ENCODE peak calls at places on chromosomes 4 and X, in eight cellular contexts. E, X, I, S, G, H, W and O are unnamed samples. For H3K9me3, the result is how much of the 10 kb centered on the place peaks cover.

GRCh38 chr4:17558941-17559708 is 17.9 kb upstream of the LAP3 start:
- DNase-seq in E (no peak), X (no peak), I (no peak), S (no peak), G (no peak), H (no peak), W (no peak), O (no peak)

GRCh38 chr4:87078987-87079469 is 141.4 kb downstream of the KLHL8 start:
- DNase-seq in E (no peak), X (no peak), I (no peak), S (no peak), G (no peak), H (peak), W (no peak), O (no peak)

GRCh38 chr4:94924566-94924965 is 166.8 kb downstream of the BMPR1B start:
- DNase-seq in E (no peak), X (no peak), I (peak), S (no peak), G (no peak), H (no peak), W (no peak), O (no peak)

GRCh38 chr4:152278505-152279301 is 257.2 kb downstream of the FBXW7 start:
- DNase-seq in E (peak), X (peak), I (no peak), S (no peak), G (no peak), H (no peak), W (no peak), O (no peak)

GRCh38 chr4:38424171-38424871 is 239.7 kb upstream of the KLF3 start:
- DNase-seq in E (no peak), X (peak), I (no peak), S (no peak), G (no peak), H (no peak), W (peak), O (peak)

GRCh38 chr4:119313237-119313636 is 8.7 kb downstream of the FABP2 start:
- DNase-seq in E (no peak), X (no peak), I (no peak), S (no peak), G (no peak), H (no peak), W (no peak), O (no peak)

GRCh38 chrX:2548731-2549423 is 48.1 kb upstream of the DHRSX start:
- DNase-seq in E (no peak), X (no peak), I (no peak), S (no peak), G (no peak), H (no peak), W (no peak), O (no peak)

GRCh38 chr4:53651142-53651720 is 59.9 kb upstream of the LNX1 start:
- DNase-seq in E (no peak), X (peak), I (no peak), S (no peak), G (no peak), H (no peak), W (peak), O (no peak)

GRCh38 chr4:42397256-42397634 is at the start of gene SHISA3:
- DNase-seq in E (no peak), X (no peak), I (peak), S (no peak), G (no peak), H (peak), W (peak), O (peak)

GRCh38 chr4:149140841-149141240 is 674.8 kb downstream of the IQCM start:
- DNase-seq in E (no peak), X (peak), I (peak), S (no peak), G (no peak), H (no peak), W (no peak), O (peak)

DNA sequence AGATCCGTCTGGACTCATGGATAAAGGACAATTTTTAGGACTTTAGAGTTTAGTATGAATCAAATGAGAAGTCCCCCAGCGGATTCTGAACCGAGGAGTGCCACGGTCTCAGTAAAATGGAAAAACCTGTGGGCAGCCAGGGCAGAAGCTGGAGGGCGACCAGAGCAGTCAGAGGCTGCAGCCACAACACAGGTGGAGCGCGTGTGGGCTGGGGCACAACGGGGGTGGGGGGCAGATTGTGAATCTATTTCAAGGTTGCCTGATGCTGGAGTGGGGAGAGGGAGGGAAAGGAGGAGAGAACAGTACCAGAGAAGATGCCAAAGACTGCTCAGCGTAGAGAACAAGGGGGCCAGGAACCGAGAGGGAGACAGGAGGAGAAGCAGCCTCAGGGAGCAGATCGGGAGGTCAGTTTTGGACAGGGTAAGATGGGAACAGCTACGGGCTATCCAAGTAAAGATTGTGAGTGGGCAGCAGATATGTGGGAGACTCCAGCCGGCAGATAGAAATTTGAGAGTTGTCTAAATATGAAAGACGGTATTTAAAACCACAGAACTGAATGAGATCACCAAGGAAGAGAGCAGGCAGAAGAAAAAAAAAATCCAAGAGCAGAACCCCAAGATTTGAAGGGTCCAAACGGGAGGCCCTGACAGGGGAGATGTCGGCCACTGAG is 9.5 kb downstream of the FAT1 start:
- DNase-seq in E (no peak), X (no peak), I (no peak), S (no peak), G (no peak), H (no peak), W (no peak), O (no peak)
- H3K9me3 ChIP-seq in E (under half), X (under half), I (under half), S (under half), G (under half), H (under half), W (under half), O (under half)

GRCh38 chrX:148310402-148311200 is 189.8 kb upstream of the AFF2 start:
- DNase-seq in E (no peak), X (peak), I (no peak), S (peak), G (no peak), H (no peak), W (no peak), O (no peak)
- H3K9me3 ChIP-seq in E (under half), X (under half), I (under half), S (under half), G (under half), H (under half), W (under half), O (under half)

GRCh38 chr4:144955104-144955503 is 142.9 kb downstream of the ANAPC10 start:
- DNase-seq in E (no peak), X (no peak), I (peak), S (no peak), G (no peak), H (no peak), W (no peak), O (no peak)
- H3K9me3 ChIP-seq in E (under half), X (under half), I (under half), S (under half), G (under half), H (under half), W (under half), O (under half)

GRCh38 chr4:186069734-186070133 is 778 bp downstream of the TLR3 start:
- DNase-seq in E (peak), X (peak), I (no peak), S (no peak), G (no peak), H (no peak), W (no peak), O (no peak)
- H3K9me3 ChIP-seq in E (under half), X (under half), I (under half), S (under half), G (under half), H (under half), W (under half), O (under half)

DNA sequence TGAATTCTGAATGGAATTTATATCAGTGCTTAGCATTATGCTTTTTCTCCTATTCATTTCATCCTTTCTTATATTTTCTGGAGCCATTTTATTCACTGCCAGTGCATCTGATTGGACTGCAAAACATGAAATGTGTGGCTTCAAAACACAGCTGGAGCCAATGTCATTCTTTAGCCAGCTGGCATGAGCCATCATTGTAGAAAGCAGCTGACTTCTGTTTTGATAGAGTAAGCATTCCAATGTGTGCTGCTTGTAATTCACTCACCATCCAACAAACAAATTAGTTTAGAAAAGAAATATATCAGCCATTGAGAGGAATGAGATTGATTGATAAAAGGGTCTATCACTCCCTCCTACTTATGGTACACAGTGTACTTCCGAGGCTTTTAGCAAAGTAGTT is 2616.0 kb downstream of the ARAP2 start:
- DNase-seq in E (no peak), X (no peak), I (no peak), S (no peak), G (no peak), H (no peak), W (no peak), O (no peak)
- H3K9me3 ChIP-seq in E (under half), X (under half), I (under half), S (under half), G (under half), H (under half), W (under half), O (under half)

DNA sequence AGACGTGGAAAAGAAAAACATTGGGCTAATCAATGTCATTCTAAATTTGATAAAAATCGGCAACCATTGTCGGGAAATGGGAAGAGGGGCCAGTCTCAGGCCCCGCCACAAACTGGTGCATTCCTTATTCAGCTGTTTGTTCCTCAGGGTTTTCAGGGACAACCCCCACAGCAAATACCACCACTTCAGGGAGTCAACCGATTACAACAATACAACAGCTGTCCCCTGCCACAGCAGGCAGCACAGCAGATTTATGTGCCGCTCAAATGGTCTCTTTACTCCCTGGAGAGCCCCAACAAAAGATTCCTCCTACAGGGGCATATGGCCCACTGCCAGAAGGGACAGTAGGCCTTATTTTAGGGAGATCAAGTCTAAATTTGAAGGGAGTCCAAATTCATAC is 61.9 kb downstream of the ZNF732 start:
- DNase-seq in E (no peak), X (no peak), I (no peak), S (no peak), G (no peak), H (no peak), W (no peak), O (no peak)
- H3K9me3 ChIP-seq in E (under half), X (under half), I (under half), S (under half), G (under half), H (half or more), W (under half), O (under half)

GRCh38 chr4:5504486-5504885 is 203.9 kb downstream of the EVC2 start:
- DNase-seq in E (no peak), X (no peak), I (no peak), S (no peak), G (no peak), H (no peak), W (no peak), O (no peak)
- H3K9me3 ChIP-seq in E (under half), X (under half), I (under half), S (under half), G (under half), H (under half), W (under half), O (under half)

GRCh38 chr4:85061974-85062373 is 95.5 kb upstream of the WDFY3 start:
- DNase-seq in E (no peak), X (no peak), I (no peak), S (no peak), G (no peak), H (no peak), W (no peak), O (no peak)
- H3K9me3 ChIP-seq in E (under half), X (under half), I (under half), S (under half), G (under half), H (under half), W (under half), O (under half)